ENCODE peak calls at places on chromosomes 3 and 15, in eight cellular contexts. A is NCI-H1417 treated with DMSO at 0.1 percent for 48 hours; R is LHCN-M2; I is NCI-H146; V is HL-60; X is AG10803; W is activated CD8-positive, alpha-beta memory T cell treated with anti-CD3 and anti-CD28 coated beads for 48 hours; Y is SK-MEL-5. O is an unnamed sample.

GRCh38 chr3:126127904-126128303 is 44.0 kb upstream of the SLC41A3 start:
- DNase-seq in A (no peak), Y (no peak), W (no peak), R (no peak), V (no peak), X (no peak), I (no peak), O (peak)

GRCh38 chr3:72728958-72729467 is 119.2 kb downstream of the SHQ1 start:
- DNase-seq in A (no peak), Y (no peak), W (no peak), R (no peak), V (no peak), X (no peak), I (peak), O (no peak)

GRCh38 chr15:96247631-96248305 is 82.7 kb upstream of the NR2F2 start:
- DNase-seq in I (no peak), Y (no peak), A (no peak), W (no peak), R (no peak), X (peak), V (no peak), O (no peak)

GRCh38 chr3:152430223-152431002 is 161.7 kb downstream of the MBNL1 start:
- DNase-seq in R (no peak), I (no peak), Y (no peak), W (no peak), A (no peak), X (peak), V (no peak), O (no peak)

GRCh38 chr15:67736810-67737209 is 88.5 kb upstream of the SKOR1 start:
- DNase-seq in X (no peak), Y (peak), A (no peak), W (no peak), R (no peak), I (no peak), V (no peak), O (no peak)

GRCh38 chr3:30694668-30695067 is 88.3 kb downstream of the TGFBR2 start:
- DNase-seq in X (no peak), V (no peak), W (no peak), A (no peak), I (no peak), Y (no peak), R (no peak), O (no peak)

GRCh38 chr3:143121240-143122088 is 1.9 kb downstream of the CHST2 start:
- DNase-seq in A (no peak), R (peak), V (no peak), W (peak), I (no peak), Y (no peak), X (peak), O (peak)

GRCh38 chr3:116270053-116270452 is 175.2 kb downstream of the LSAMP start:
- DNase-seq in Y (no peak), V (no peak), R (no peak), I (no peak), X (no peak), A (no peak), W (no peak), O (no peak)

GRCh38 chr3:101038880-101039279 is 45.7 kb upstream of the ABI3BP start:
- DNase-seq in V (no peak), I (no peak), W (no peak), Y (peak), X (peak), R (peak), A (no peak), O (no peak)

GRCh38 chr3:63961891-63962290 is 49.7 kb upstream of the SCAANT1 start:
- DNase-seq in R (peak), W (no peak), X (no peak), Y (peak), V (peak), A (peak), I (peak), O (no peak)